ENCODE peak calls at places on chromosomes 3 and 15, in ten cellular contexts. W is ELF-1; Y is stimulated activated CD4-positive, alpha-beta T cell treated with anti-CD3 and anti-CD28 coated beads, Interleukin-15, amount 100 ng/mL, for 24 hours; K is DMS 273 treated with DMSO at 0.1 percent for 48 hours; G is activated T-cell treated with anti-CD3 and anti-CD28 coated beads for 4 hours; C is AG09319; X is NCI-H460; Q is SW480; R is kidney tubule cell; V is DMS153. O is an unnamed sample.

GRCh38 chr3:101721650-101721917 is 2.8 kb upstream of the CEP97 start:
- DNase-seq in R (no peak), V (no peak), Q (no peak), X (no peak), K (no peak), Y (no peak), G (no peak), W (no peak), C (no peak), O (no peak)

GRCh38 chr15:80246425-80246894 is 5.6 kb downstream of the CTXND1 start:
- DNase-seq in Q (no peak), G (no peak), X (no peak), Y (no peak), K (no peak), C (no peak), V (no peak), W (no peak), R (peak; percentile 6), O (no peak)

GRCh38 chr15:101382544-101382943 is 87.5 kb upstream of the SNRPA1 start:
- DNase-seq in K (no peak), G (no peak), Q (no peak), W (no peak), V (no peak), R (no peak), X (no peak), Y (no peak), C (no peak), O (no peak)

GRCh38 chr15:29400701-29401100 is 131.1 kb upstream of the NSMCE3 start:
- DNase-seq in V (no peak), R (no peak), Q (no peak), Y (no peak), X (no peak), K (no peak), C (no peak), G (no peak), W (no peak), O (no peak)

GRCh38 chr15:46735115-46735514 is 982.2 kb upstream of the SEMA6D start:
- DNase-seq in K (no peak), G (no peak), X (no peak), R (no peak), W (no peak), V (no peak), C (no peak), Q (no peak), Y (no peak), O (no peak)

GRCh38 chr15:84104853-84105252 is 130.7 kb upstream of the GOLGA6L4 start:
- DNase-seq in R (no peak), W (no peak), X (no peak), G (no peak), C (no peak), Y (no peak), Q (no peak), K (no peak), V (no peak), O (no peak)

GRCh38 chr3:36891651-36892268 is 53.1 kb downstream of the TRANK1 start:
- DNase-seq in V (peak; percentile 24), R (no peak), X (no peak), C (no peak), Q (no peak), G (no peak), Y (no peak), W (no peak), K (no peak), O (no peak)

GRCh38 chr3:4079354-4080180 is 223.6 kb upstream of the SETMAR start:
- DNase-seq in K (no peak), C (no peak), V (no peak), W (no peak), G (no peak), Q (no peak), X (no peak), Y (no peak), R (no peak), O (no peak)

O was measured in GM03348.